ENCODE peak calls at places on chromosomes 2 and 18, in ten cellular contexts. E is skeletal muscle cell; B is H1; U is fibroblast of mammary gland; F is MM.1S; I is effector memory CD8-positive, alpha-beta T cell; Q is NAMALWA; R is activated naive CD4-positive, alpha-beta T cell treated with anti-CD3 and anti-CD28 coated beads for 36 hours; O is stimulated activated naive CD4-positive, alpha-beta T cell; C is myocyte. X is an unnamed sample.

GRCh38 chr2:177783835-177784448 is 288.6 kb downstream of the PDE11A start:
- DNase-seq in E (peak), B (no peak), U (peak), F (peak), I (peak), Q (peak), R (peak), O (no peak), C (peak), X (peak)

GRCh38 chr2:173419506-173419905 is 64.8 kb downstream of the CDCA7 start:
- DNase-seq in E (no peak), B (no peak), U (no peak), F (no peak), I (no peak), Q (no peak), R (no peak), O (no peak), C (no peak), X (no peak)

GRCh38 chr18:21389283-21389682 is 147.3 kb downstream of the GREB1L start:
- DNase-seq in E (no peak), B (no peak), U (no peak), F (no peak), I (no peak), Q (no peak), R (no peak), O (no peak), C (no peak), X (no peak)

GRCh38 chr2:237752761-237753165 is 45.8 kb upstream of the RBM44 start:
- DNase-seq in E (no peak), B (no peak), U (no peak), F (peak), I (no peak), Q (no peak), R (no peak), O (no peak), C (no peak), X (no peak)

GRCh38 chr18:8140841-8141501 is 468.3 kb upstream of the RAB12 start:
- DNase-seq in E (peak), B (no peak), U (peak), F (no peak), I (no peak), Q (no peak), R (no peak), O (no peak), C (peak), X (peak)

GRCh38 chr2:196448680-196449079 is 190.8 kb upstream of the CCDC150 start:
- DNase-seq in E (no peak), B (no peak), U (no peak), F (no peak), I (no peak), Q (no peak), R (no peak), O (no peak), C (no peak), X (no peak)

GRCh38 chr2:9549420-9549819 is 6.2 kb downstream of the ADAM17 start:
- DNase-seq in E (no peak), B (no peak), U (no peak), F (no peak), I (no peak), Q (peak), R (no peak), O (no peak), C (no peak), X (no peak)

GRCh38 chr18:71598374-71598773 is 945.8 kb downstream of the CBLN2 start:
- DNase-seq in E (no peak), B (no peak), U (no peak), F (no peak), I (no peak), Q (no peak), R (no peak), O (no peak), C (no peak), X (no peak)

GRCh38 chr2:224210495-224211472 is 171.7 kb upstream of the SERPINE2 start:
- DNase-seq in E (no peak), B (no peak), U (no peak), F (no peak), I (no peak), Q (no peak), R (no peak), O (no peak), C (no peak), X (peak)

GRCh38 chr2:74525717-74526648 is at the start of gene DQX1:
- DNase-seq in E (no peak), B (no peak), U (peak), F (peak), I (no peak), Q (peak), R (peak), O (no peak), C (no peak), X (no peak)

GRCh38 chr2:241736111-241736510 is 1.7 kb downstream of the D2HGDH start:
- DNase-seq in E (no peak), B (no peak), U (no peak), F (no peak), I (no peak), Q (no peak), R (no peak), O (no peak), C (no peak), X (no peak)

GRCh38 chr2:20454036-20454981 is 7.4 kb downstream of the RHOB start:
- DNase-seq in E (no peak), B (no peak), U (no peak), F (no peak), I (no peak), Q (no peak), R (no peak), O (no peak), C (no peak), X (no peak)

GRCh38 chr2:20621366-20622295 is 29.3 kb downstream of the HS1BP3 start:
- DNase-seq in E (no peak), B (no peak), U (no peak), F (no peak), I (no peak), Q (no peak), R (no peak), O (no peak), C (no peak), X (no peak)

GRCh38 chr2:239143858-239144712 is 256.7 kb downstream of the HDAC4 start:
- DNase-seq in E (peak), B (no peak), U (peak), F (no peak), I (no peak), Q (peak), R (peak), O (peak), C (peak), X (peak)

GRCh38 chr2:166628478-166629136 is 134.6 kb upstream of the SCN7A start:
- DNase-seq in E (no peak), B (no peak), U (no peak), F (no peak), I (no peak), Q (no peak), R (no peak), O (no peak), C (no peak), X (no peak)

GRCh38 chr2:10709290-10709939 is 12.0 kb upstream of the ATP6V1C2 start:
- DNase-seq in E (no peak), B (peak), U (no peak), F (no peak), I (no peak), Q (no peak), R (no peak), O (no peak), C (no peak), X (no peak)

X was measured in AG10803.